ENCODE peak calls at places on chromosome 11, in nine cellular contexts. One of them, this sample, is unnamed.

GRCh38 chr11:64998690-64999431 is 2.1 kb upstream of the BATF2 start:
- DNase-seq in NCI-H1436: peak
- DNase-seq in cardiac muscle cell: no peak
- DNase-seq in pons: no peak
- DNase-seq in ovary: no peak
- DNase-seq in naive thymus-derived CD8-positive, alpha-beta T cell: no peak
- DNase-seq in HFFc6: no peak
- DNase-seq in activated naive CD8-positive, alpha-beta T cell treated with anti-CD3 and anti-CD28 coated beads, Interleukin-2, amount 50 U/mL, for 24 hours: no peak
- DNase-seq in CD4-positive, CD25-positive, alpha-beta regulatory T cell: no peak
- DNase-seq in this sample: no peak

GRCh38 chr11:126059238-126059761 is 3.4 kb downstream of the CDON start:
- DNase-seq in ovary: no peak
- DNase-seq in pons: no peak
- DNase-seq in activated naive CD8-positive, alpha-beta T cell treated with anti-CD3 and anti-CD28 coated beads, Interleukin-2, amount 50 U/mL, for 24 hours: no peak
- DNase-seq in HFFc6: no peak
- DNase-seq in naive thymus-derived CD8-positive, alpha-beta T cell: no peak
- DNase-seq in NCI-H1436: no peak
- DNase-seq in CD4-positive, CD25-positive, alpha-beta regulatory T cell: no peak
- DNase-seq in cardiac muscle cell: no peak
- DNase-seq in this sample: no peak

GRCh38 chr11:70070736-70071135 is 7.4 kb upstream of the ANO1 start:
- DNase-seq in activated naive CD8-positive, alpha-beta T cell treated with anti-CD3 and anti-CD28 coated beads, Interleukin-2, amount 50 U/mL, for 24 hours: no peak
- DNase-seq in pons: no peak
- DNase-seq in CD4-positive, CD25-positive, alpha-beta regulatory T cell: no peak
- DNase-seq in naive thymus-derived CD8-positive, alpha-beta T cell: no peak
- DNase-seq in NCI-H1436: no peak
- DNase-seq in ovary: no peak
- DNase-seq in cardiac muscle cell: no peak
- DNase-seq in HFFc6: no peak
- DNase-seq in this sample: no peak

GRCh38 chr11:83159901-83160865 is 3.3 kb downstream of the PCF11 start:
- DNase-seq in HFFc6: peak
- DNase-seq in ovary: no peak
- DNase-seq in cardiac muscle cell: peak
- DNase-seq in activated naive CD8-positive, alpha-beta T cell treated with anti-CD3 and anti-CD28 coated beads, Interleukin-2, amount 50 U/mL, for 24 hours: no peak
- DNase-seq in pons: peak
- DNase-seq in CD4-positive, CD25-positive, alpha-beta regulatory T cell: no peak
- DNase-seq in naive thymus-derived CD8-positive, alpha-beta T cell: no peak
- DNase-seq in NCI-H1436: no peak
- DNase-seq in this sample: no peak

GRCh38 chr11:64037027-64037633 is 1.4 kb downstream of the FLRT1 start:
- DNase-seq in CD4-positive, CD25-positive, alpha-beta regulatory T cell: no peak
- DNase-seq in activated naive CD8-positive, alpha-beta T cell treated with anti-CD3 and anti-CD28 coated beads, Interleukin-2, amount 50 U/mL, for 24 hours: no peak
- DNase-seq in cardiac muscle cell: no peak
- DNase-seq in pons: no peak
- DNase-seq in naive thymus-derived CD8-positive, alpha-beta T cell: no peak
- DNase-seq in HFFc6: no peak
- DNase-seq in ovary: no peak
- DNase-seq in NCI-H1436: no peak
- DNase-seq in this sample: no peak

GRCh38 chr11:9527481-9528140 is 45.9 kb upstream of the WEE1 start:
- DNase-seq in CD4-positive, CD25-positive, alpha-beta regulatory T cell: no peak
- DNase-seq in NCI-H1436: no peak
- DNase-seq in HFFc6: peak
- DNase-seq in cardiac muscle cell: peak
- DNase-seq in pons: peak
- DNase-seq in ovary: no peak
- DNase-seq in activated naive CD8-positive, alpha-beta T cell treated with anti-CD3 and anti-CD28 coated beads, Interleukin-2, amount 50 U/mL, for 24 hours: no peak
- DNase-seq in naive thymus-derived CD8-positive, alpha-beta T cell: no peak
- DNase-seq in this sample: peak

GRCh38 chr11:92332986-92333385 is 108.4 kb downstream of the FAT3 start:
- DNase-seq in cardiac muscle cell: no peak
- DNase-seq in CD4-positive, CD25-positive, alpha-beta regulatory T cell: no peak
- DNase-seq in NCI-H1436: no peak
- DNase-seq in pons: no peak
- DNase-seq in HFFc6: peak
- DNase-seq in ovary: no peak
- DNase-seq in naive thymus-derived CD8-positive, alpha-beta T cell: no peak
- DNase-seq in activated naive CD8-positive, alpha-beta T cell treated with anti-CD3 and anti-CD28 coated beads, Interleukin-2, amount 50 U/mL, for 24 hours: no peak
- DNase-seq in this sample: peak

GRCh38 chr11:124071622-124071948 is 30.5 kb upstream of the OR10G7 start:
- DNase-seq in pons: no peak
- DNase-seq in HFFc6: no peak
- DNase-seq in cardiac muscle cell: no peak
- DNase-seq in ovary: no peak
- DNase-seq in activated naive CD8-positive, alpha-beta T cell treated with anti-CD3 and anti-CD28 coated beads, Interleukin-2, amount 50 U/mL, for 24 hours: no peak
- DNase-seq in naive thymus-derived CD8-positive, alpha-beta T cell: no peak
- DNase-seq in CD4-positive, CD25-positive, alpha-beta regulatory T cell: no peak
- DNase-seq in NCI-H1436: no peak
- DNase-seq in this sample: no peak

GRCh38 chr11:77779935-77780334 is 40.6 kb downstream of the RSF1 start:
- DNase-seq in CD4-positive, CD25-positive, alpha-beta regulatory T cell: no peak
- DNase-seq in NCI-H1436: no peak
- DNase-seq in naive thymus-derived CD8-positive, alpha-beta T cell: no peak
- DNase-seq in cardiac muscle cell: peak
- DNase-seq in HFFc6: peak
- DNase-seq in activated naive CD8-positive, alpha-beta T cell treated with anti-CD3 and anti-CD28 coated beads, Interleukin-2, amount 50 U/mL, for 24 hours: no peak
- DNase-seq in pons: no peak
- DNase-seq in ovary: no peak
- DNase-seq in this sample: no peak

GRCh38 chr11:8838248-8838647 is 72.7 kb upstream of the AKIP1 start:
- DNase-seq in naive thymus-derived CD8-positive, alpha-beta T cell: no peak
- DNase-seq in cardiac muscle cell: peak
- DNase-seq in ovary: no peak
- DNase-seq in activated naive CD8-positive, alpha-beta T cell treated with anti-CD3 and anti-CD28 coated beads, Interleukin-2, amount 50 U/mL, for 24 hours: no peak
- DNase-seq in NCI-H1436: no peak
- DNase-seq in pons: no peak
- DNase-seq in CD4-positive, CD25-positive, alpha-beta regulatory T cell: no peak
- DNase-seq in HFFc6: peak
- DNase-seq in this sample: peak

GRCh38 chr11:126920833-126921232 is 79.7 kb downstream of the KIRREL3 start:
- DNase-seq in CD4-positive, CD25-positive, alpha-beta regulatory T cell: no peak
- DNase-seq in ovary: no peak
- DNase-seq in HFFc6: no peak
- DNase-seq in pons: no peak
- DNase-seq in naive thymus-derived CD8-positive, alpha-beta T cell: no peak
- DNase-seq in NCI-H1436: no peak
- DNase-seq in cardiac muscle cell: no peak
- DNase-seq in activated naive CD8-positive, alpha-beta T cell treated with anti-CD3 and anti-CD28 coated beads, Interleukin-2, amount 50 U/mL, for 24 hours: no peak
- DNase-seq in this sample: no peak

GRCh38 chr11:117072517-117073218 is 25.6 kb downstream of the SIK3 start:
- DNase-seq in naive thymus-derived CD8-positive, alpha-beta T cell: no peak
- DNase-seq in pons: peak
- DNase-seq in HFFc6: peak
- DNase-seq in CD4-positive, CD25-positive, alpha-beta regulatory T cell: no peak
- DNase-seq in ovary: no peak
- DNase-seq in NCI-H1436: no peak
- DNase-seq in cardiac muscle cell: peak
- DNase-seq in activated naive CD8-positive, alpha-beta T cell treated with anti-CD3 and anti-CD28 coated beads, Interleukin-2, amount 50 U/mL, for 24 hours: no peak
- DNase-seq in this sample: peak

GRCh38 chr11:64580387-64580786 is 10.6 kb upstream of the SLC22A12 start:
- DNase-seq in ovary: no peak
- DNase-seq in naive thymus-derived CD8-positive, alpha-beta T cell: no peak
- DNase-seq in pons: no peak
- DNase-seq in activated naive CD8-positive, alpha-beta T cell treated with anti-CD3 and anti-CD28 coated beads, Interleukin-2, amount 50 U/mL, for 24 hours: no peak
- DNase-seq in CD4-positive, CD25-positive, alpha-beta regulatory T cell: no peak
- DNase-seq in HFFc6: no peak
- DNase-seq in NCI-H1436: no peak
- DNase-seq in cardiac muscle cell: peak
- DNase-seq in this sample: no peak

GRCh38 chr11:86228967-86229330 is 15.6 kb upstream of the EED start:
- DNase-seq in NCI-H1436: no peak
- DNase-seq in pons: no peak
- DNase-seq in naive thymus-derived CD8-positive, alpha-beta T cell: no peak
- DNase-seq in ovary: no peak
- DNase-seq in CD4-positive, CD25-positive, alpha-beta regulatory T cell: no peak
- DNase-seq in activated naive CD8-positive, alpha-beta T cell treated with anti-CD3 and anti-CD28 coated beads, Interleukin-2, amount 50 U/mL, for 24 hours: peak
- DNase-seq in cardiac muscle cell: no peak
- DNase-seq in HFFc6: no peak
- DNase-seq in this sample: no peak

GRCh38 chr11:70505331-70505731 is 107.0 kb downstream of the CTTN start:
- DNase-seq in NCI-H1436: no peak
- DNase-seq in HFFc6: no peak
- DNase-seq in cardiac muscle cell: no peak
- DNase-seq in pons: no peak
- DNase-seq in naive thymus-derived CD8-positive, alpha-beta T cell: no peak
- DNase-seq in activated naive CD8-positive, alpha-beta T cell treated with anti-CD3 and anti-CD28 coated beads, Interleukin-2, amount 50 U/mL, for 24 hours: no peak
- DNase-seq in ovary: no peak
- DNase-seq in CD4-positive, CD25-positive, alpha-beta regulatory T cell: no peak
- DNase-seq in this sample: no peak

GRCh38 chr11:10499452-10500262 is 41.3 kb downstream of the RNF141 start:
- DNase-seq in cardiac muscle cell: no peak
- DNase-seq in HFFc6: no peak
- DNase-seq in CD4-positive, CD25-positive, alpha-beta regulatory T cell: no peak
- DNase-seq in NCI-H1436: no peak
- DNase-seq in ovary: no peak
- DNase-seq in naive thymus-derived CD8-positive, alpha-beta T cell: no peak
- DNase-seq in activated naive CD8-positive, alpha-beta T cell treated with anti-CD3 and anti-CD28 coated beads, Interleukin-2, amount 50 U/mL, for 24 hours: no peak
- DNase-seq in pons: no peak
- DNase-seq in this sample: no peak

GRCh38 chr11:110531056-110531756 is 101.5 kb downstream of the FDX1 start:
- DNase-seq in HFFc6: no peak
- DNase-seq in NCI-H1436: no peak
- DNase-seq in pons: no peak
- DNase-seq in activated naive CD8-positive, alpha-beta T cell treated with anti-CD3 and anti-CD28 coated beads, Interleukin-2, amount 50 U/mL, for 24 hours: no peak
- DNase-seq in CD4-positive, CD25-positive, alpha-beta regulatory T cell: no peak
- DNase-seq in ovary: peak
- DNase-seq in cardiac muscle cell: no peak
- DNase-seq in naive thymus-derived CD8-positive, alpha-beta T cell: no peak
- DNase-seq in this sample: no peak

GRCh38 chr11:120867531-120867930 is 156.4 kb upstream of the TBCEL start:
- DNase-seq in pons: no peak
- DNase-seq in CD4-positive, CD25-positive, alpha-beta regulatory T cell: no peak
- DNase-seq in cardiac muscle cell: no peak
- DNase-seq in HFFc6: no peak
- DNase-seq in activated naive CD8-positive, alpha-beta T cell treated with anti-CD3 and anti-CD28 coated beads, Interleukin-2, amount 50 U/mL, for 24 hours: no peak
- DNase-seq in NCI-H1436: no peak
- DNase-seq in naive thymus-derived CD8-positive, alpha-beta T cell: no peak
- DNase-seq in ovary: no peak
- DNase-seq in this sample: no peak

GRCh38 chr11:11426226-11426915 is 73.3 kb upstream of the CSNK2A3 start:
- DNase-seq in pons: no peak
- DNase-seq in HFFc6: peak
- DNase-seq in NCI-H1436: no peak
- DNase-seq in CD4-positive, CD25-positive, alpha-beta regulatory T cell: no peak
- DNase-seq in ovary: no peak
- DNase-seq in activated naive CD8-positive, alpha-beta T cell treated with anti-CD3 and anti-CD28 coated beads, Interleukin-2, amount 50 U/mL, for 24 hours: no peak
- DNase-seq in cardiac muscle cell: no peak
- DNase-seq in naive thymus-derived CD8-positive, alpha-beta T cell: no peak
- DNase-seq in this sample: no peak

GRCh38 chr11:19121646-19122045 is 4.7 kb downstream of the ZDHHC13 start:
- DNase-seq in NCI-H1436: no peak
- DNase-seq in HFFc6: peak
- DNase-seq in pons: no peak
- DNase-seq in ovary: no peak
- DNase-seq in activated naive CD8-positive, alpha-beta T cell treated with anti-CD3 and anti-CD28 coated beads, Interleukin-2, amount 50 U/mL, for 24 hours: no peak
- DNase-seq in cardiac muscle cell: no peak
- DNase-seq in CD4-positive, CD25-positive, alpha-beta regulatory T cell: no peak
- DNase-seq in naive thymus-derived CD8-positive, alpha-beta T cell: no peak
- DNase-seq in this sample: no peak

GRCh38 chr11:131692151-131692550 is 321.7 kb downstream of the NTM start:
- DNase-seq in pons: no peak
- DNase-seq in activated naive CD8-positive, alpha-beta T cell treated with anti-CD3 and anti-CD28 coated beads, Interleukin-2, amount 50 U/mL, for 24 hours: no peak
- DNase-seq in HFFc6: peak
- DNase-seq in cardiac muscle cell: no peak
- DNase-seq in NCI-H1436: no peak
- DNase-seq in naive thymus-derived CD8-positive, alpha-beta T cell: no peak
- DNase-seq in ovary: no peak
- DNase-seq in CD4-positive, CD25-positive, alpha-beta regulatory T cell: no peak
- DNase-seq in this sample: no peak

GRCh38 chr11:129639300-129639699 is 176.3 kb upstream of the TMEM45B start:
- DNase-seq in pons: no peak
- DNase-seq in HFFc6: peak
- DNase-seq in cardiac muscle cell: peak
- DNase-seq in CD4-positive, CD25-positive, alpha-beta regulatory T cell: no peak
- DNase-seq in NCI-H1436: no peak
- DNase-seq in activated naive CD8-positive, alpha-beta T cell treated with anti-CD3 and anti-CD28 coated beads, Interleukin-2, amount 50 U/mL, for 24 hours: peak
- DNase-seq in ovary: no peak
- DNase-seq in naive thymus-derived CD8-positive, alpha-beta T cell: no peak
- DNase-seq in this sample: peak

GRCh38 chr11:67006029-67006884 is 16.7 kb upstream of the SYT12 start:
- DNase-seq in NCI-H1436: peak
- DNase-seq in CD4-positive, CD25-positive, alpha-beta regulatory T cell: no peak
- DNase-seq in activated naive CD8-positive, alpha-beta T cell treated with anti-CD3 and anti-CD28 coated beads, Interleukin-2, amount 50 U/mL, for 24 hours: peak
- DNase-seq in ovary: no peak
- DNase-seq in pons: no peak
- DNase-seq in cardiac muscle cell: no peak
- DNase-seq in HFFc6: no peak
- DNase-seq in naive thymus-derived CD8-positive, alpha-beta T cell: no peak
- DNase-seq in this sample: no peak

GRCh38 chr11:95483339-95483738 is 252.3 kb upstream of the SESN3 start:
- DNase-seq in activated naive CD8-positive, alpha-beta T cell treated with anti-CD3 and anti-CD28 coated beads, Interleukin-2, amount 50 U/mL, for 24 hours: no peak
- DNase-seq in naive thymus-derived CD8-positive, alpha-beta T cell: no peak
- DNase-seq in cardiac muscle cell: no peak
- DNase-seq in pons: no peak
- DNase-seq in ovary: no peak
- DNase-seq in NCI-H1436: no peak
- DNase-seq in CD4-positive, CD25-positive, alpha-beta regulatory T cell: no peak
- DNase-seq in HFFc6: no peak
- DNase-seq in this sample: no peak

This sample was measured in skeletal muscle cell.